ENCODE peak calls at places on chromosomes 4 and X, in nine cellular contexts. One of them, this sample, is unnamed.

GRCh38 chr4:53089940-53090729 is 228.0 kb downstream of the RASL11B start:
- DNase-seq in adrenal gland: peak; percentile 57
- DNase-seq in hepatocyte: peak; percentile 14
- DNase-seq in mesendoderm: no peak
- DNase-seq in sigmoid colon: no peak
- DNase-seq in H9: no peak
- DNase-seq in effector memory CD4-positive, alpha-beta T cell: no peak
- DNase-seq in SJSA1: no peak
- DNase-seq in suprapubic skin: no peak
- DNase-seq in this sample: no peak

GRCh38 chrX:15336023-15336413 is 695 bp upstream of the PIGA start:
- DNase-seq in adrenal gland: peak; percentile 63
- DNase-seq in hepatocyte: peak; percentile 54
- DNase-seq in mesendoderm: peak; percentile 45
- DNase-seq in sigmoid colon: no peak
- DNase-seq in H9: no peak
- DNase-seq in effector memory CD4-positive, alpha-beta T cell: peak; percentile 61
- DNase-seq in SJSA1: no peak
- DNase-seq in suprapubic skin: no peak
- DNase-seq in this sample: no peak

GRCh38 chrX:101656817-101657216 is 2.8 kb downstream of the ARMCX2 start:
- DNase-seq in adrenal gland: no peak
- DNase-seq in hepatocyte: no peak
- DNase-seq in mesendoderm: no peak
- DNase-seq in sigmoid colon: no peak
- DNase-seq in H9: no peak
- DNase-seq in effector memory CD4-positive, alpha-beta T cell: no peak
- DNase-seq in SJSA1: no peak
- DNase-seq in suprapubic skin: no peak
- DNase-seq in this sample: no peak

GRCh38 chrX:108348525-108348924 is 89.7 kb downstream of the COL4A6 start:
- DNase-seq in adrenal gland: no peak
- DNase-seq in hepatocyte: no peak
- DNase-seq in mesendoderm: no peak
- DNase-seq in sigmoid colon: no peak
- DNase-seq in H9: no peak
- DNase-seq in effector memory CD4-positive, alpha-beta T cell: no peak
- DNase-seq in SJSA1: no peak
- DNase-seq in suprapubic skin: no peak
- DNase-seq in this sample: no peak

GRCh38 chrX:72051589-72051988 is 80.1 kb downstream of the RTL5 start:
- DNase-seq in adrenal gland: no peak
- DNase-seq in hepatocyte: no peak
- DNase-seq in mesendoderm: no peak
- DNase-seq in sigmoid colon: no peak
- DNase-seq in H9: no peak
- DNase-seq in effector memory CD4-positive, alpha-beta T cell: no peak
- DNase-seq in SJSA1: no peak
- DNase-seq in suprapubic skin: no peak
- DNase-seq in this sample: no peak

GRCh38 chrX:295136-295535 is 14.0 kb downstream of the PLCXD1 start:
- DNase-seq in adrenal gland: no peak
- DNase-seq in hepatocyte: no peak
- DNase-seq in mesendoderm: no peak
- DNase-seq in sigmoid colon: peak; percentile 37
- DNase-seq in H9: no peak
- DNase-seq in effector memory CD4-positive, alpha-beta T cell: no peak
- DNase-seq in SJSA1: no peak
- DNase-seq in suprapubic skin: peak; percentile 70
- DNase-seq in this sample: no peak

GRCh38 chrX:130994671-130995070 is 63.5 kb upstream of the ARHGAP36 start:
- DNase-seq in adrenal gland: no peak
- DNase-seq in hepatocyte: peak; percentile 46
- DNase-seq in mesendoderm: peak; percentile 6
- DNase-seq in sigmoid colon: no peak
- DNase-seq in H9: no peak
- DNase-seq in effector memory CD4-positive, alpha-beta T cell: no peak
- DNase-seq in SJSA1: peak; percentile 1
- DNase-seq in suprapubic skin: no peak
- DNase-seq in this sample: no peak

GRCh38 chrX:148629435-148629834 is 129.0 kb downstream of the AFF2 start:
- DNase-seq in adrenal gland: no peak
- DNase-seq in hepatocyte: no peak
- DNase-seq in mesendoderm: no peak
- DNase-seq in sigmoid colon: no peak
- DNase-seq in H9: no peak
- DNase-seq in effector memory CD4-positive, alpha-beta T cell: no peak
- DNase-seq in SJSA1: no peak
- DNase-seq in suprapubic skin: no peak
- DNase-seq in this sample: no peak

GRCh38 chr4:158015241-158015640 is 157.6 kb downstream of the GASK1B start:
- DNase-seq in adrenal gland: no peak
- DNase-seq in hepatocyte: no peak
- DNase-seq in mesendoderm: no peak
- DNase-seq in sigmoid colon: no peak
- DNase-seq in H9: no peak
- DNase-seq in effector memory CD4-positive, alpha-beta T cell: no peak
- DNase-seq in SJSA1: no peak
- DNase-seq in suprapubic skin: no peak
- DNase-seq in this sample: no peak

GRCh38 chrX:120426599-120426998 is 42.5 kb downstream of the LAMP2 start:
- DNase-seq in adrenal gland: no peak
- DNase-seq in hepatocyte: no peak
- DNase-seq in mesendoderm: no peak
- DNase-seq in sigmoid colon: no peak
- DNase-seq in H9: no peak
- DNase-seq in effector memory CD4-positive, alpha-beta T cell: no peak
- DNase-seq in SJSA1: no peak
- DNase-seq in suprapubic skin: no peak
- DNase-seq in this sample: no peak

GRCh38 chr4:2303686-2304320 is 41.9 kb upstream of the MXD4 start:
- DNase-seq in adrenal gland: peak; percentile 37
- DNase-seq in hepatocyte: no peak
- DNase-seq in mesendoderm: no peak
- DNase-seq in sigmoid colon: peak; percentile 56
- DNase-seq in H9: no peak
- DNase-seq in effector memory CD4-positive, alpha-beta T cell: no peak
- DNase-seq in SJSA1: no peak
- DNase-seq in suprapubic skin: peak; percentile 74
- DNase-seq in this sample: no peak

GRCh38 chrX:23819385-23820234 is 36.6 kb downstream of the SAT1 start:
- DNase-seq in adrenal gland: no peak
- DNase-seq in hepatocyte: no peak
- DNase-seq in mesendoderm: no peak
- DNase-seq in sigmoid colon: no peak
- DNase-seq in H9: no peak
- DNase-seq in effector memory CD4-positive, alpha-beta T cell: no peak
- DNase-seq in SJSA1: peak; percentile 63
- DNase-seq in suprapubic skin: no peak
- DNase-seq in this sample: no peak

GRCh38 chr4:54165438-54165837 is 63.7 kb upstream of the PDGFRA start:
- DNase-seq in adrenal gland: no peak
- DNase-seq in hepatocyte: no peak
- DNase-seq in mesendoderm: peak; percentile 63
- DNase-seq in sigmoid colon: no peak
- DNase-seq in H9: no peak
- DNase-seq in effector memory CD4-positive, alpha-beta T cell: no peak
- DNase-seq in SJSA1: peak; percentile 91
- DNase-seq in suprapubic skin: no peak
- DNase-seq in this sample: no peak

GRCh38 chr4:146333187-146333894 is 119.0 kb downstream of the REELD1 start:
- DNase-seq in adrenal gland: no peak
- DNase-seq in hepatocyte: peak; percentile 36
- DNase-seq in mesendoderm: no peak
- DNase-seq in sigmoid colon: no peak
- DNase-seq in H9: no peak
- DNase-seq in effector memory CD4-positive, alpha-beta T cell: no peak
- DNase-seq in SJSA1: peak; percentile 69
- DNase-seq in suprapubic skin: no peak
- DNase-seq in this sample: no peak

GRCh38 chrX:144214651-144215050 is 330.8 kb downstream of the UBE2NL start:
- DNase-seq in adrenal gland: no peak
- DNase-seq in hepatocyte: no peak
- DNase-seq in mesendoderm: no peak
- DNase-seq in sigmoid colon: no peak
- DNase-seq in H9: no peak
- DNase-seq in effector memory CD4-positive, alpha-beta T cell: no peak
- DNase-seq in SJSA1: no peak
- DNase-seq in suprapubic skin: no peak
- DNase-seq in this sample: no peak

GRCh38 chr4:8589336-8589735 is 3.2 kb upstream of the CPZ start:
- DNase-seq in adrenal gland: no peak
- DNase-seq in hepatocyte: no peak
- DNase-seq in mesendoderm: no peak
- DNase-seq in sigmoid colon: peak; percentile 53
- DNase-seq in H9: no peak
- DNase-seq in effector memory CD4-positive, alpha-beta T cell: no peak
- DNase-seq in SJSA1: no peak
- DNase-seq in suprapubic skin: peak; percentile 74
- DNase-seq in this sample: no peak

GRCh38 chr4:8588196-8588470 is 4.4 kb upstream of the CPZ start:
- DNase-seq in adrenal gland: no peak
- DNase-seq in hepatocyte: no peak
- DNase-seq in mesendoderm: no peak
- DNase-seq in sigmoid colon: peak; percentile 27
- DNase-seq in H9: no peak
- DNase-seq in effector memory CD4-positive, alpha-beta T cell: no peak
- DNase-seq in SJSA1: no peak
- DNase-seq in suprapubic skin: no peak
- DNase-seq in this sample: no peak

GRCh38 chr4:8586246-8586645 is 6.1 kb downstream of the GPR78 start:
- DNase-seq in adrenal gland: no peak
- DNase-seq in hepatocyte: no peak
- DNase-seq in mesendoderm: no peak
- DNase-seq in sigmoid colon: no peak
- DNase-seq in H9: no peak
- DNase-seq in effector memory CD4-positive, alpha-beta T cell: no peak
- DNase-seq in SJSA1: no peak
- DNase-seq in suprapubic skin: peak; percentile 58
- DNase-seq in this sample: no peak

GRCh38 chr4:8586671-8587468 is 5.7 kb upstream of the CPZ start:
- DNase-seq in adrenal gland: no peak
- DNase-seq in hepatocyte: no peak
- DNase-seq in mesendoderm: no peak
- DNase-seq in sigmoid colon: peak; percentile 48
- DNase-seq in H9: no peak
- DNase-seq in effector memory CD4-positive, alpha-beta T cell: no peak
- DNase-seq in SJSA1: no peak
- DNase-seq in suprapubic skin: peak; percentile 74
- DNase-seq in this sample: no peak

GRCh38 chr4:8587469-8588195 is 4.9 kb upstream of the CPZ start:
- DNase-seq in adrenal gland: no peak
- DNase-seq in hepatocyte: no peak
- DNase-seq in mesendoderm: no peak
- DNase-seq in sigmoid colon: peak; percentile 59
- DNase-seq in H9: no peak
- DNase-seq in effector memory CD4-positive, alpha-beta T cell: no peak
- DNase-seq in SJSA1: no peak
- DNase-seq in suprapubic skin: peak; percentile 58
- DNase-seq in this sample: no peak
- H3K27me3 ChIP-seq in adrenal gland: peaks cover 13% of the 10 kb centered on the region
- H3K27me3 ChIP-seq in hepatocyte: peaks cover 12% of the 10 kb centered on the region
- H3K27me3 ChIP-seq in mesendoderm: no peaks in the 10 kb centered on the region
- H3K27me3 ChIP-seq in sigmoid colon: peaks cover 12% of the 10 kb centered on the region
- H3K27me3 ChIP-seq in H9: no peaks in the 10 kb centered on the region
- H3K27me3 ChIP-seq in effector memory CD4-positive, alpha-beta T cell: peaks cover 4% of the 10 kb centered on the region
- H3K27me3 ChIP-seq in SJSA1: no peaks in the 10 kb centered on the region
- H3K27me3 ChIP-seq in suprapubic skin: peaks cover 80% of the 10 kb centered on the region
- H3K27me3 ChIP-seq in this sample: peaks cover 89% of the 10 kb centered on the region

GRCh38 chr4:102345795-102346100 is 466 bp upstream of the SLC39A8 start:
- DNase-seq in adrenal gland: peak; percentile 52
- DNase-seq in hepatocyte: no peak
- DNase-seq in mesendoderm: no peak
- DNase-seq in sigmoid colon: no peak
- DNase-seq in H9: no peak
- DNase-seq in effector memory CD4-positive, alpha-beta T cell: no peak
- DNase-seq in SJSA1: no peak
- DNase-seq in suprapubic skin: no peak
- DNase-seq in this sample: no peak
- H3K27me3 ChIP-seq in adrenal gland: no peaks in the 10 kb centered on the region
- H3K27me3 ChIP-seq in hepatocyte: no peaks in the 10 kb centered on the region
- H3K27me3 ChIP-seq in mesendoderm: no peaks in the 10 kb centered on the region
- H3K27me3 ChIP-seq in sigmoid colon: no peaks in the 10 kb centered on the region
- H3K27me3 ChIP-seq in H9: peaks cover 2% of the 10 kb centered on the region
- H3K27me3 ChIP-seq in effector memory CD4-positive, alpha-beta T cell: no peaks in the 10 kb centered on the region
- H3K27me3 ChIP-seq in SJSA1: no peaks in the 10 kb centered on the region
- H3K27me3 ChIP-seq in suprapubic skin: no peaks in the 10 kb centered on the region
- H3K27me3 ChIP-seq in this sample: no peaks in the 10 kb centered on the region

GRCh38 chrX:134679644-134680043 is 21.4 kb upstream of the PLAC1 start:
- DNase-seq in adrenal gland: no peak
- DNase-seq in hepatocyte: no peak
- DNase-seq in mesendoderm: no peak
- DNase-seq in sigmoid colon: no peak
- DNase-seq in H9: no peak
- DNase-seq in effector memory CD4-positive, alpha-beta T cell: no peak
- DNase-seq in SJSA1: no peak
- DNase-seq in suprapubic skin: no peak
- DNase-seq in this sample: no peak

GRCh38 chrX:134683351-134683750 is 25.1 kb upstream of the PLAC1 start:
- DNase-seq in adrenal gland: no peak
- DNase-seq in hepatocyte: no peak
- DNase-seq in mesendoderm: no peak
- DNase-seq in sigmoid colon: no peak
- DNase-seq in H9: no peak
- DNase-seq in effector memory CD4-positive, alpha-beta T cell: no peak
- DNase-seq in SJSA1: no peak
- DNase-seq in suprapubic skin: no peak
- DNase-seq in this sample: no peak

GRCh38 chrX:134684956-134685355 is 26.7 kb upstream of the PLAC1 start:
- DNase-seq in adrenal gland: no peak
- DNase-seq in hepatocyte: no peak
- DNase-seq in mesendoderm: no peak
- DNase-seq in sigmoid colon: no peak
- DNase-seq in H9: no peak
- DNase-seq in effector memory CD4-positive, alpha-beta T cell: no peak
- DNase-seq in SJSA1: no peak
- DNase-seq in suprapubic skin: no peak
- DNase-seq in this sample: no peak

GRCh38 chrX:134679226-134679625 is 21.0 kb upstream of the PLAC1 start:
- DNase-seq in adrenal gland: no peak
- DNase-seq in hepatocyte: no peak
- DNase-seq in mesendoderm: no peak
- DNase-seq in sigmoid colon: no peak
- DNase-seq in H9: no peak
- DNase-seq in effector memory CD4-positive, alpha-beta T cell: no peak
- DNase-seq in SJSA1: no peak
- DNase-seq in suprapubic skin: no peak
- DNase-seq in this sample: no peak

GRCh38 chrX:134682081-134682480 is 23.8 kb upstream of the PLAC1 start:
- DNase-seq in adrenal gland: no peak
- DNase-seq in hepatocyte: no peak
- DNase-seq in mesendoderm: no peak
- DNase-seq in sigmoid colon: no peak
- DNase-seq in H9: no peak
- DNase-seq in effector memory CD4-positive, alpha-beta T cell: no peak
- DNase-seq in SJSA1: no peak
- DNase-seq in suprapubic skin: no peak
- DNase-seq in this sample: no peak
- H3K27me3 ChIP-seq in adrenal gland: peaks cover 8% of the 10 kb centered on the region
- H3K27me3 ChIP-seq in hepatocyte: no peaks in the 10 kb centered on the region
- H3K27me3 ChIP-seq in mesendoderm: no peaks in the 10 kb centered on the region
- H3K27me3 ChIP-seq in sigmoid colon: no peaks in the 10 kb centered on the region
- H3K27me3 ChIP-seq in H9: no peaks in the 10 kb centered on the region
- H3K27me3 ChIP-seq in effector memory CD4-positive, alpha-beta T cell: no peaks in the 10 kb centered on the region
- H3K27me3 ChIP-seq in SJSA1: no peaks in the 10 kb centered on the region
- H3K27me3 ChIP-seq in suprapubic skin: no peaks in the 10 kb centered on the region
- H3K27me3 ChIP-seq in this sample: no peaks in the 10 kb centered on the region

GRCh38 chrX:40729923-40730584 is 5.3 kb downstream of the MED14 start:
- DNase-seq in adrenal gland: no peak
- DNase-seq in hepatocyte: peak; percentile 41
- DNase-seq in mesendoderm: no peak
- DNase-seq in sigmoid colon: no peak
- DNase-seq in H9: no peak
- DNase-seq in effector memory CD4-positive, alpha-beta T cell: no peak
- DNase-seq in SJSA1: no peak
- DNase-seq in suprapubic skin: no peak
- DNase-seq in this sample: no peak
- H3K27me3 ChIP-seq in adrenal gland: no peaks in the 10 kb centered on the region
- H3K27me3 ChIP-seq in hepatocyte: no peaks in the 10 kb centered on the region
- H3K27me3 ChIP-seq in mesendoderm: no peaks in the 10 kb centered on the region
- H3K27me3 ChIP-seq in sigmoid colon: peaks cover 4% of the 10 kb centered on the region
- H3K27me3 ChIP-seq in H9: no peaks in the 10 kb centered on the region
- H3K27me3 ChIP-seq in effector memory CD4-positive, alpha-beta T cell: no peaks in the 10 kb centered on the region
- H3K27me3 ChIP-seq in SJSA1: no peaks in the 10 kb centered on the region
- H3K27me3 ChIP-seq in suprapubic skin: no peaks in the 10 kb centered on the region
- H3K27me3 ChIP-seq in this sample: no peaks in the 10 kb centered on the region

This sample was measured in esophagus squamous epithelium.